ENCODE peak calls at places on chromosome 10, in six cellular contexts. One of them, this sample, is unnamed.

GRCh38 chr10:46299531-46300366 is 13.0 kb downstream of the ANTXRL start:
- DNase-seq in IMR-90: no peak
- DNase-seq in H9: peak; percentile 41
- DNase-seq in mesendoderm: no peak
- DNase-seq in trophoblast cell: no peak
- DNase-seq in H1: no peak
- DNase-seq in this sample: no peak

GRCh38 chr10:72353963-72354355 is 760 bp downstream of the DNAJB12 start:
- DNase-seq in IMR-90: peak; percentile 15
- DNase-seq in H9: no peak
- DNase-seq in mesendoderm: no peak
- DNase-seq in trophoblast cell: peak; percentile 43
- DNase-seq in H1: no peak
- DNase-seq in this sample: no peak

GRCh38 chr10:69901623-69902505 is 100.2 kb downstream of the COL13A1 start:
- DNase-seq in IMR-90: peak; percentile 60
- DNase-seq in H9: peak; percentile 79
- DNase-seq in mesendoderm: peak; percentile 82
- DNase-seq in trophoblast cell: peak; percentile 37
- DNase-seq in H1: peak; percentile 31
- DNase-seq in this sample: peak; percentile 56

GRCh38 chr10:63766766-63767505 is 245.7 kb downstream of the REEP3 start:
- DNase-seq in IMR-90: peak; percentile 22
- DNase-seq in H9: no peak
- DNase-seq in mesendoderm: no peak
- DNase-seq in trophoblast cell: no peak
- DNase-seq in H1: no peak
- DNase-seq in this sample: no peak

GRCh38 chr10:113937258-113937657 is 82.8 kb downstream of the NHLRC2 start:
- DNase-seq in IMR-90: no peak
- DNase-seq in H9: no peak
- DNase-seq in mesendoderm: no peak
- DNase-seq in trophoblast cell: no peak
- DNase-seq in H1: no peak
- DNase-seq in this sample: no peak

GRCh38 chr10:46527241-46527811 is 29.1 kb downstream of the GPRIN2 start:
- DNase-seq in IMR-90: no peak
- DNase-seq in H9: no peak
- DNase-seq in mesendoderm: no peak
- DNase-seq in trophoblast cell: no peak
- DNase-seq in H1: no peak
- DNase-seq in this sample: no peak

GRCh38 chr10:13528875-13529713 is at the start of gene BEND7:
- DNase-seq in IMR-90: peak; percentile 16
- DNase-seq in H9: no peak
- DNase-seq in mesendoderm: peak; percentile 26
- DNase-seq in trophoblast cell: peak; percentile 52
- DNase-seq in H1: no peak
- DNase-seq in this sample: no peak

GRCh38 chr10:128854965-128855364 is 612.1 kb upstream of the MGMT start:
- DNase-seq in IMR-90: no peak
- DNase-seq in H9: no peak
- DNase-seq in mesendoderm: peak; percentile 16
- DNase-seq in trophoblast cell: no peak
- DNase-seq in H1: no peak
- DNase-seq in this sample: peak; percentile 37

GRCh38 chr10:43427166-43427825 is 9.6 kb upstream of the ZNF487 start:
- DNase-seq in IMR-90: no peak
- DNase-seq in H9: no peak
- DNase-seq in mesendoderm: no peak
- DNase-seq in trophoblast cell: no peak
- DNase-seq in H1: no peak
- DNase-seq in this sample: no peak

GRCh38 chr10:11515596-11516418 is 95.6 kb downstream of the USP6NL start:
- DNase-seq in IMR-90: peak; percentile 70
- DNase-seq in H9: no peak
- DNase-seq in mesendoderm: peak; percentile 70
- DNase-seq in trophoblast cell: peak; percentile 77
- DNase-seq in H1: no peak
- DNase-seq in this sample: no peak

GRCh38 chr10:77011823-77012566 is 625.6 kb downstream of the KCNMA1 start:
- DNase-seq in IMR-90: no peak
- DNase-seq in H9: no peak
- DNase-seq in mesendoderm: no peak
- DNase-seq in trophoblast cell: no peak
- DNase-seq in H1: no peak
- DNase-seq in this sample: no peak

GRCh38 chr10:24873281-24873683 is 79.1 kb downstream of the PRTFDC1 start:
- DNase-seq in IMR-90: peak; percentile 95
- DNase-seq in H9: no peak
- DNase-seq in mesendoderm: peak; percentile 46
- DNase-seq in trophoblast cell: peak; percentile 96
- DNase-seq in H1: no peak
- DNase-seq in this sample: no peak

GRCh38 chr10:100021322-100021721 is 11.6 kb upstream of the DNMBP start:
- DNase-seq in IMR-90: no peak
- DNase-seq in H9: no peak
- DNase-seq in mesendoderm: no peak
- DNase-seq in trophoblast cell: no peak
- DNase-seq in H1: no peak
- DNase-seq in this sample: no peak

GRCh38 chr10:132774905-132775863 is 10.8 kb downstream of the NKX6-2 start:
- DNase-seq in IMR-90: no peak
- DNase-seq in H9: peak; percentile 86
- DNase-seq in mesendoderm: no peak
- DNase-seq in trophoblast cell: no peak
- DNase-seq in H1: no peak
- DNase-seq in this sample: no peak

GRCh38 chr10:48287417-48288391 is 13.2 kb upstream of the FRMPD2 start:
- DNase-seq in IMR-90: no peak
- DNase-seq in H9: no peak
- DNase-seq in mesendoderm: no peak
- DNase-seq in trophoblast cell: peak; percentile 35
- DNase-seq in H1: no peak
- DNase-seq in this sample: no peak

GRCh38 chr10:46040004-46040403 is 6.1 kb downstream of the MSMB start:
- DNase-seq in IMR-90: no peak
- DNase-seq in H9: no peak
- DNase-seq in mesendoderm: no peak
- DNase-seq in trophoblast cell: peak; percentile 68
- DNase-seq in H1: no peak
- DNase-seq in this sample: no peak

GRCh38 chr10:70681731-70682005 is 9.4 kb downstream of the ADAMTS14 start:
- DNase-seq in IMR-90: no peak
- DNase-seq in H9: no peak
- DNase-seq in mesendoderm: no peak
- DNase-seq in trophoblast cell: no peak
- DNase-seq in H1: no peak
- DNase-seq in this sample: no peak

GRCh38 chr10:17808971-17809841 is at the start of gene MRC1:
- DNase-seq in IMR-90: no peak
- DNase-seq in H9: no peak
- DNase-seq in mesendoderm: no peak
- DNase-seq in trophoblast cell: no peak
- DNase-seq in H1: no peak
- DNase-seq in this sample: no peak

GRCh38 chr10:74049995-74050394 is 52.1 kb downstream of the VCL start:
- DNase-seq in IMR-90: no peak
- DNase-seq in H9: no peak
- DNase-seq in mesendoderm: no peak
- DNase-seq in trophoblast cell: no peak
- DNase-seq in H1: no peak
- DNase-seq in this sample: no peak
- H2BK120ac ChIP-seq in IMR-90: peak overlapping the region; percentile 42
- H2BK120ac ChIP-seq in H9: no peak overlapping the region
- H2BK120ac ChIP-seq in mesendoderm: no peak overlapping the region
- H2BK120ac ChIP-seq in trophoblast cell: no peak overlapping the region
- H2BK120ac ChIP-seq in H1: no peak overlapping the region
- H2BK120ac ChIP-seq in this sample: no peak overlapping the region

GRCh38 chr10:98415710-98416077 is 712 bp upstream of the PYROXD2 start:
- DNase-seq in IMR-90: no peak
- DNase-seq in H9: no peak
- DNase-seq in mesendoderm: no peak
- DNase-seq in trophoblast cell: no peak
- DNase-seq in H1: no peak
- DNase-seq in this sample: no peak
- H2BK120ac ChIP-seq in IMR-90: peak overlapping the region; percentile 12
- H2BK120ac ChIP-seq in H9: no peak overlapping the region
- H2BK120ac ChIP-seq in mesendoderm: no peak overlapping the region
- H2BK120ac ChIP-seq in trophoblast cell: peak overlapping the region; percentile 9
- H2BK120ac ChIP-seq in H1: no peak overlapping the region
- H2BK120ac ChIP-seq in this sample: no peak overlapping the region

GRCh38 chr10:87095241-87095945 is 387 bp downstream of the SHLD2 start:
- DNase-seq in IMR-90: peak; percentile 80
- DNase-seq in H9: peak; percentile 70
- DNase-seq in mesendoderm: peak; percentile 84
- DNase-seq in trophoblast cell: peak; percentile 85
- DNase-seq in H1: no peak
- DNase-seq in this sample: peak; percentile 70
- H2BK120ac ChIP-seq in IMR-90: peak overlapping the region; percentile 80
- H2BK120ac ChIP-seq in H9: no peak overlapping the region
- H2BK120ac ChIP-seq in mesendoderm: no peak overlapping the region
- H2BK120ac ChIP-seq in trophoblast cell: peak overlapping the region; percentile 70
- H2BK120ac ChIP-seq in H1: peak overlapping the region; percentile 93
- H2BK120ac ChIP-seq in this sample: peak overlapping the region; percentile 94

GRCh38 chr10:125159486-125159931 is 854 bp downstream of the CTBP2 start:
- DNase-seq in IMR-90: no peak
- DNase-seq in H9: no peak
- DNase-seq in mesendoderm: no peak
- DNase-seq in trophoblast cell: peak; percentile 57
- DNase-seq in H1: no peak
- DNase-seq in this sample: no peak
- H2BK120ac ChIP-seq in IMR-90: no peak overlapping the region
- H2BK120ac ChIP-seq in H9: no peak overlapping the region
- H2BK120ac ChIP-seq in mesendoderm: peak overlapping the region; percentile 54
- H2BK120ac ChIP-seq in trophoblast cell: peak overlapping the region; percentile 60
- H2BK120ac ChIP-seq in H1: no peak overlapping the region
- H2BK120ac ChIP-seq in this sample: peak overlapping the region; percentile 84

GRCh38 chr10:93751074-93751572 is 6.6 kb upstream of the LGI1 start:
- DNase-seq in IMR-90: no peak
- DNase-seq in H9: no peak
- DNase-seq in mesendoderm: peak; percentile 22
- DNase-seq in trophoblast cell: no peak
- DNase-seq in H1: no peak
- DNase-seq in this sample: no peak

GRCh38 chr10:93749218-93749799 is 8.4 kb upstream of the LGI1 start:
- DNase-seq in IMR-90: no peak
- DNase-seq in H9: peak; percentile 72
- DNase-seq in mesendoderm: peak; percentile 94
- DNase-seq in trophoblast cell: no peak
- DNase-seq in H1: peak; percentile 23
- DNase-seq in this sample: no peak

GRCh38 chr10:93745411-93746065 is 12.2 kb upstream of the LGI1 start:
- DNase-seq in IMR-90: no peak
- DNase-seq in H9: peak; percentile 78
- DNase-seq in mesendoderm: peak; percentile 85
- DNase-seq in trophoblast cell: no peak
- DNase-seq in H1: peak; percentile 27
- DNase-seq in this sample: peak; percentile 67

GRCh38 chr10:93742633-93743349 is 14.9 kb upstream of the LGI1 start:
- DNase-seq in IMR-90: no peak
- DNase-seq in H9: no peak
- DNase-seq in mesendoderm: no peak
- DNase-seq in trophoblast cell: peak; percentile 70
- DNase-seq in H1: no peak
- DNase-seq in this sample: no peak

DNA sequence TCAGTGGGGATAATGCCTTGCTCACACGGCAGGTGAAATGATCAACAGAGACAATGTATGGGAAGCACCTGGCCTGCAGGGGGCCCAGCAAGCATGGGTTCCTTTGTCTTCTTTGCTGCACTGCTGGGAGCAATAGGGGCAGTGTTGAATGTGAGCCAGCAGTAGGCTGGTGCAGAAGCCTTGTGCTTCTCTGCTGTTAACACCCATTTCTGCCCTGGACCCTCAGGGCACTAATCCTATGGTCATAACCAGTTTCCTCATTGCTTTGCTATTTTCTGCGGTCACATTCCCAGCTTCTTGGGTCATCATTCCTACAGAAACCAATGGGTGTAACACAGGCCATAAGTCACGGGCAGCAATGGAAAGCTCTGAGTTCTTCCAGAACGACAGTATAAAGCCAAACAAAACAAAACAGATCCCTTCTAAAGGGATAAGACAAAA is 10.9 kb upstream of the LGI1 start:
- DNase-seq in IMR-90: peak; percentile 89
- DNase-seq in H9: peak; percentile 86
- DNase-seq in mesendoderm: peak; percentile 97
- DNase-seq in trophoblast cell: peak; percentile 99
- DNase-seq in H1: peak; percentile 80
- DNase-seq in this sample: no peak
- H2BK120ac ChIP-seq in IMR-90: no peak overlapping the region
- H2BK120ac ChIP-seq in H9: no peak overlapping the region
- H2BK120ac ChIP-seq in mesendoderm: no peak overlapping the region
- H2BK120ac ChIP-seq in trophoblast cell: no peak overlapping the region
- H2BK120ac ChIP-seq in H1: peak overlapping the region; percentile 82
- H2BK120ac ChIP-seq in this sample: no peak overlapping the region

GRCh38 chr10:28798964-28799363 is 121.6 kb downstream of the BAMBI start:
- DNase-seq in IMR-90: no peak
- DNase-seq in H9: no peak
- DNase-seq in mesendoderm: no peak
- DNase-seq in trophoblast cell: no peak
- DNase-seq in H1: no peak
- DNase-seq in this sample: no peak

GRCh38 chr10:28801869-28802268 is 124.5 kb downstream of the BAMBI start:
- DNase-seq in IMR-90: no peak
- DNase-seq in H9: no peak
- DNase-seq in mesendoderm: no peak
- DNase-seq in trophoblast cell: no peak
- DNase-seq in H1: no peak
- DNase-seq in this sample: no peak

GRCh38 chr10:28801247-28801646 is 123.9 kb downstream of the BAMBI start:
- DNase-seq in IMR-90: no peak
- DNase-seq in H9: no peak
- DNase-seq in mesendoderm: no peak
- DNase-seq in trophoblast cell: no peak
- DNase-seq in H1: no peak
- DNase-seq in this sample: no peak

GRCh38 chr10:28798428-28798955 is 121.2 kb downstream of the BAMBI start:
- DNase-seq in IMR-90: no peak
- DNase-seq in H9: no peak
- DNase-seq in mesendoderm: no peak
- DNase-seq in trophoblast cell: peak; percentile 10
- DNase-seq in H1: no peak
- DNase-seq in this sample: no peak

GRCh38 chr10:28800144-28800543 is 122.8 kb downstream of the BAMBI start:
- DNase-seq in IMR-90: peak; percentile 38
- DNase-seq in H9: no peak
- DNase-seq in mesendoderm: no peak
- DNase-seq in trophoblast cell: no peak
- DNase-seq in H1: no peak
- DNase-seq in this sample: no peak
- H2BK120ac ChIP-seq in IMR-90: no peak overlapping the region
- H2BK120ac ChIP-seq in H9: no peak overlapping the region
- H2BK120ac ChIP-seq in mesendoderm: no peak overlapping the region
- H2BK120ac ChIP-seq in trophoblast cell: peak overlapping the region; percentile 1
- H2BK120ac ChIP-seq in H1: no peak overlapping the region
- H2BK120ac ChIP-seq in this sample: no peak overlapping the region

DNA sequence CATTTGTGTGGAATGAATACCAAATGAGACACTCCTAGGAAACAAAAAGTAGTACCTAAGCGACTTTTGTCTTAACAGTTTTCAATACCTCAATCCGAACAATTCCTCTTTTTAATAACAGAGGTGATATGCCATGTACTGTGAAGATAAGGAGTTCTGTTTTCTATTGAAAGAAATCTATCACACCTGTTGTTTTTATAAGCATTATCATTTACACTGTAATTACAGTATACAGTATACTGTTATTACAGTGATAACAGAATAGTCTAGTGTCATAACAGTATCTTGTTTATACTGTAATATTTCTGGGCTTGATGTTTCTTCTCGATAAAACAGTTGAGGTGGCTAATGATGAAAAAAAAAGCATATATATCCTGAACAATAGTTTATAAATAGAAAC is 9.4 kb upstream of the RHOBTB1 start:
- DNase-seq in IMR-90: no peak
- DNase-seq in H9: no peak
- DNase-seq in mesendoderm: no peak
- DNase-seq in trophoblast cell: no peak
- DNase-seq in H1: no peak
- DNase-seq in this sample: no peak
- H2BK120ac ChIP-seq in IMR-90: no peak overlapping the region
- H2BK120ac ChIP-seq in H9: no peak overlapping the region
- H2BK120ac ChIP-seq in mesendoderm: no peak overlapping the region
- H2BK120ac ChIP-seq in trophoblast cell: no peak overlapping the region
- H2BK120ac ChIP-seq in H1: no peak overlapping the region
- H2BK120ac ChIP-seq in this sample: no peak overlapping the region